ENCODE peak calls at places on chromosomes 5 and 9, in ten cellular contexts. U is right atrium auricular region, M is fibroblast of mammary gland, A is midbrain, Y is hepatocyte, V is DMS53, F is neuronal stem cell, S is colonic mucosa, C is HCT116, L is sigmoid colon. H is an unnamed sample.

GRCh38 chr5:89190515-89191265 is 307.7 kb upstream of the MEF2C start:
- DNase-seq in U (no peak), M (no peak), A (no peak), Y (no peak), V (no peak), F (no peak), S (no peak), C (no peak), L (no peak), H (no peak)

GRCh38 chr5:119017999-119018398 is 29.7 kb upstream of the DTWD2 start:
- DNase-seq in U (no peak), M (no peak), A (no peak), Y (no peak), V (no peak), F (no peak), S (no peak), C (no peak), L (no peak), H (no peak)

GRCh38 chr5:163478126-163478981 is 17.9 kb downstream of the HMMR start:
- DNase-seq in U (no peak), M (no peak), A (no peak), Y (no peak), V (no peak), F (no peak), S (no peak), C (no peak), L (no peak), H (no peak)

GRCh38 chr5:139664727-139665351 is 16.7 kb downstream of the CXXC5 start:
- DNase-seq in U (no peak), M (no peak), A (peak), Y (no peak), V (no peak), F (no peak), S (no peak), C (no peak), L (no peak), H (no peak)

GRCh38 chr5:149938791-149939358 is 5.7 kb downstream of the PDE6A start:
- DNase-seq in U (no peak), M (peak), A (no peak), Y (peak), V (no peak), F (no peak), S (no peak), C (no peak), L (no peak), H (no peak)

GRCh38 chr5:112849912-112850311 is 11.2 kb upstream of the SRP19 start:
- DNase-seq in U (no peak), M (no peak), A (no peak), Y (no peak), V (no peak), F (no peak), S (no peak), C (no peak), L (no peak), H (no peak)

GRCh38 chr5:161676109-161676508 is 9.4 kb upstream of the GABRA6 start:
- DNase-seq in U (no peak), M (peak), A (no peak), Y (peak), V (peak), F (peak), S (no peak), C (no peak), L (no peak), H (no peak)

GRCh38 chr9:135478858-135479468 is 619 bp upstream of the PPP1R26 start:
- DNase-seq in U (peak), M (peak), A (peak), Y (peak), V (peak), F (peak), S (peak), C (no peak), L (peak), H (no peak)

GRCh38 chr5:125227333-125228075 is 481.1 kb upstream of the ZNF608 start:
- DNase-seq in U (no peak), M (peak), A (no peak), Y (peak), V (peak), F (peak), S (peak), C (peak), L (no peak), H (no peak)

GRCh38 chr9:4866239-4866969 is 73.7 kb downstream of the RCL1 start:
- DNase-seq in U (no peak), M (peak), A (no peak), Y (no peak), V (no peak), F (no peak), S (no peak), C (no peak), L (no peak), H (no peak)

GRCh38 chr5:124649548-124650501 is 96.6 kb downstream of the ZNF608 start:
- DNase-seq in U (peak), M (peak), A (no peak), Y (peak), V (peak), F (no peak), S (peak), C (no peak), L (no peak), H (peak)

GRCh38 chr5:180400416-180400815 is 47.3 kb upstream of the GFPT2 start:
- DNase-seq in U (no peak), M (no peak), A (no peak), Y (no peak), V (no peak), F (no peak), S (no peak), C (no peak), L (no peak), H (no peak)

GRCh38 chr5:38433160-38433861 is 123.1 kb downstream of the LIFR start:
- DNase-seq in U (no peak), M (peak), A (no peak), Y (peak), V (no peak), F (no peak), S (no peak), C (no peak), L (peak), H (no peak)

GRCh38 chr5:8686707-8687106 is 817.8 kb downstream of the MTRR start:
- DNase-seq in U (no peak), M (peak), A (no peak), Y (no peak), V (no peak), F (no peak), S (no peak), C (no peak), L (no peak), H (no peak)

GRCh38 chr9:71684566-71684965 is 83.7 kb downstream of the CEMIP2 start:
- DNase-seq in U (no peak), M (no peak), A (no peak), Y (no peak), V (no peak), F (no peak), S (no peak), C (no peak), L (no peak), H (no peak)

GRCh38 chr9:27053369-27054057 is 48.0 kb upstream of the LRRC19 start:
- DNase-seq in U (no peak), M (no peak), A (no peak), Y (no peak), V (no peak), F (no peak), S (no peak), C (no peak), L (no peak), H (no peak)

GRCh38 chr9:91810286-91810905 is 139.6 kb downstream of the ROR2 start:
- DNase-seq in U (no peak), M (no peak), A (no peak), Y (no peak), V (no peak), F (no peak), S (no peak), C (no peak), L (peak), H (no peak)

GRCh38 chr5:61431923-61432620 is 100.0 kb downstream of the ZSWIM6 start:
- DNase-seq in U (no peak), M (no peak), A (peak), Y (no peak), V (no peak), F (no peak), S (no peak), C (no peak), L (no peak), H (no peak)

GRCh38 chr5:115379622-115380344 is 83.3 kb upstream of the CCDC112 start:
- DNase-seq in U (no peak), M (no peak), A (no peak), Y (no peak), V (peak), F (no peak), S (peak), C (peak), L (no peak), H (no peak)

GRCh38 chr5:150209020-150209635 is 19.3 kb downstream of the SLC6A7 start:
- DNase-seq in U (no peak), M (peak), A (no peak), Y (no peak), V (peak), F (no peak), S (peak), C (no peak), L (no peak), H (no peak)

GRCh38 chr9:77708416-77708815 is 60.3 kb upstream of the GNA14 start:
- DNase-seq in U (no peak), M (peak), A (no peak), Y (no peak), V (no peak), F (no peak), S (no peak), C (no peak), L (no peak), H (no peak)

GRCh38 chr9:98538626-98539031 is 170.1 kb downstream of the GABBR2 start:
- DNase-seq in U (no peak), M (no peak), A (no peak), Y (no peak), V (peak), F (no peak), S (no peak), C (no peak), L (no peak), H (no peak)

GRCh38 chr9:125440411-125440810 is 178.8 kb downstream of the GAPVD1 start:
- DNase-seq in U (no peak), M (no peak), A (no peak), Y (no peak), V (no peak), F (no peak), S (no peak), C (no peak), L (no peak), H (no peak)

GRCh38 chr5:32443541-32444190 is 874 bp downstream of the ZFR start:
- DNase-seq in U (no peak), M (peak), A (peak), Y (peak), V (peak), F (peak), S (peak), C (no peak), L (no peak), H (peak)

GRCh38 chr9:105415344-105415980 is 32.4 kb upstream of the FSD1L start:
- DNase-seq in U (no peak), M (peak), A (peak), Y (peak), V (peak), F (peak), S (peak), C (peak), L (peak), H (peak)